ENCODE peak calls at places on chromosomes 2 and 18, in ten cellular contexts. One of them, this sample, is unnamed.

GRCh38 chr2:172725741-172726140 is 9.9 kb upstream of the RAPGEF4 start:
- DNase-seq in AG04450: no peak
- DNase-seq in T-helper 1 cell: no peak
- DNase-seq in D341Med: no peak
- DNase-seq in activated T-cell treated with anti-CD3 and anti-CD28 coated beads for 1 hour: no peak
- DNase-seq in stimulated activated CD4-positive, alpha-beta T cell treated with anti-CD3 and anti-CD28 coated beads, Interleukin-4, amount 100 ng/mL, for 48 hours: no peak
- DNase-seq in adrenal gland: no peak
- DNase-seq in neural progenitor cell: no peak
- DNase-seq in colonic mucosa: no peak
- DNase-seq in small intestine: peak; percentile 57
- DNase-seq in this sample: no peak

GRCh38 chr2:142052220-142052863 is 78.5 kb downstream of the LRP1B start:
- DNase-seq in AG04450: no peak
- DNase-seq in T-helper 1 cell: no peak
- DNase-seq in D341Med: peak; percentile 15
- DNase-seq in activated T-cell treated with anti-CD3 and anti-CD28 coated beads for 1 hour: no peak
- DNase-seq in stimulated activated CD4-positive, alpha-beta T cell treated with anti-CD3 and anti-CD28 coated beads, Interleukin-4, amount 100 ng/mL, for 48 hours: no peak
- DNase-seq in adrenal gland: no peak
- DNase-seq in neural progenitor cell: no peak
- DNase-seq in colonic mucosa: no peak
- DNase-seq in small intestine: no peak
- DNase-seq in this sample: no peak

GRCh38 chr2:79638943-79639342 is 126.1 kb downstream of the CTNNA2 start:
- DNase-seq in AG04450: no peak
- DNase-seq in T-helper 1 cell: no peak
- DNase-seq in D341Med: no peak
- DNase-seq in activated T-cell treated with anti-CD3 and anti-CD28 coated beads for 1 hour: no peak
- DNase-seq in stimulated activated CD4-positive, alpha-beta T cell treated with anti-CD3 and anti-CD28 coated beads, Interleukin-4, amount 100 ng/mL, for 48 hours: no peak
- DNase-seq in adrenal gland: no peak
- DNase-seq in neural progenitor cell: no peak
- DNase-seq in colonic mucosa: no peak
- DNase-seq in small intestine: no peak
- DNase-seq in this sample: no peak

GRCh38 chr2:166417669-166418068 is 41.9 kb upstream of the SCN9A start:
- DNase-seq in AG04450: no peak
- DNase-seq in T-helper 1 cell: no peak
- DNase-seq in D341Med: peak; percentile 19
- DNase-seq in activated T-cell treated with anti-CD3 and anti-CD28 coated beads for 1 hour: no peak
- DNase-seq in stimulated activated CD4-positive, alpha-beta T cell treated with anti-CD3 and anti-CD28 coated beads, Interleukin-4, amount 100 ng/mL, for 48 hours: no peak
- DNase-seq in adrenal gland: no peak
- DNase-seq in neural progenitor cell: peak; percentile 21
- DNase-seq in colonic mucosa: no peak
- DNase-seq in small intestine: peak; percentile 7
- DNase-seq in this sample: no peak

GRCh38 chr2:237859533-237860272 is at the start of gene RAMP1:
- DNase-seq in AG04450: no peak
- DNase-seq in T-helper 1 cell: no peak
- DNase-seq in D341Med: no peak
- DNase-seq in activated T-cell treated with anti-CD3 and anti-CD28 coated beads for 1 hour: no peak
- DNase-seq in stimulated activated CD4-positive, alpha-beta T cell treated with anti-CD3 and anti-CD28 coated beads, Interleukin-4, amount 100 ng/mL, for 48 hours: peak; percentile 9
- DNase-seq in adrenal gland: no peak
- DNase-seq in neural progenitor cell: peak; percentile 45
- DNase-seq in colonic mucosa: no peak
- DNase-seq in small intestine: peak; percentile 37
- DNase-seq in this sample: no peak

GRCh38 chr2:20291106-20291564 is 59.5 kb downstream of the PUM2 start:
- DNase-seq in AG04450: peak; percentile 44
- DNase-seq in T-helper 1 cell: peak; percentile 4
- DNase-seq in D341Med: peak; percentile 79
- DNase-seq in activated T-cell treated with anti-CD3 and anti-CD28 coated beads for 1 hour: no peak
- DNase-seq in stimulated activated CD4-positive, alpha-beta T cell treated with anti-CD3 and anti-CD28 coated beads, Interleukin-4, amount 100 ng/mL, for 48 hours: no peak
- DNase-seq in adrenal gland: peak; percentile 60
- DNase-seq in neural progenitor cell: peak; percentile 88
- DNase-seq in colonic mucosa: peak; percentile 69
- DNase-seq in small intestine: peak; percentile 86
- DNase-seq in this sample: peak; percentile 29

GRCh38 chr2:12192762-12193161 is 446.3 kb downstream of the LPIN1 start:
- DNase-seq in AG04450: no peak
- DNase-seq in T-helper 1 cell: no peak
- DNase-seq in D341Med: no peak
- DNase-seq in activated T-cell treated with anti-CD3 and anti-CD28 coated beads for 1 hour: no peak
- DNase-seq in stimulated activated CD4-positive, alpha-beta T cell treated with anti-CD3 and anti-CD28 coated beads, Interleukin-4, amount 100 ng/mL, for 48 hours: no peak
- DNase-seq in adrenal gland: peak; percentile 26
- DNase-seq in neural progenitor cell: no peak
- DNase-seq in colonic mucosa: no peak
- DNase-seq in small intestine: no peak
- DNase-seq in this sample: no peak

GRCh38 chr2:78418041-78418440 is 607.5 kb upstream of the REG3G start:
- DNase-seq in AG04450: no peak
- DNase-seq in T-helper 1 cell: no peak
- DNase-seq in D341Med: no peak
- DNase-seq in activated T-cell treated with anti-CD3 and anti-CD28 coated beads for 1 hour: no peak
- DNase-seq in stimulated activated CD4-positive, alpha-beta T cell treated with anti-CD3 and anti-CD28 coated beads, Interleukin-4, amount 100 ng/mL, for 48 hours: no peak
- DNase-seq in adrenal gland: no peak
- DNase-seq in neural progenitor cell: no peak
- DNase-seq in colonic mucosa: no peak
- DNase-seq in small intestine: no peak
- DNase-seq in this sample: no peak

GRCh38 chr18:32072321-32072720 is 19.4 kb upstream of the RNF138 start:
- DNase-seq in AG04450: no peak
- DNase-seq in T-helper 1 cell: no peak
- DNase-seq in D341Med: peak; percentile 58
- DNase-seq in activated T-cell treated with anti-CD3 and anti-CD28 coated beads for 1 hour: no peak
- DNase-seq in stimulated activated CD4-positive, alpha-beta T cell treated with anti-CD3 and anti-CD28 coated beads, Interleukin-4, amount 100 ng/mL, for 48 hours: no peak
- DNase-seq in adrenal gland: no peak
- DNase-seq in neural progenitor cell: no peak
- DNase-seq in colonic mucosa: no peak
- DNase-seq in small intestine: peak; percentile 49
- DNase-seq in this sample: no peak

GRCh38 chr18:55861266-55861665 is 273.3 kb upstream of the TCF4 start:
- DNase-seq in AG04450: no peak
- DNase-seq in T-helper 1 cell: no peak
- DNase-seq in D341Med: peak; percentile 40
- DNase-seq in activated T-cell treated with anti-CD3 and anti-CD28 coated beads for 1 hour: no peak
- DNase-seq in stimulated activated CD4-positive, alpha-beta T cell treated with anti-CD3 and anti-CD28 coated beads, Interleukin-4, amount 100 ng/mL, for 48 hours: no peak
- DNase-seq in adrenal gland: no peak
- DNase-seq in neural progenitor cell: peak; percentile 49
- DNase-seq in colonic mucosa: no peak
- DNase-seq in small intestine: no peak
- DNase-seq in this sample: no peak

GRCh38 chr2:86649119-86649947 is 25.7 kb upstream of the RNF103 start:
- DNase-seq in AG04450: no peak
- DNase-seq in T-helper 1 cell: no peak
- DNase-seq in D341Med: no peak
- DNase-seq in activated T-cell treated with anti-CD3 and anti-CD28 coated beads for 1 hour: no peak
- DNase-seq in stimulated activated CD4-positive, alpha-beta T cell treated with anti-CD3 and anti-CD28 coated beads, Interleukin-4, amount 100 ng/mL, for 48 hours: no peak
- DNase-seq in adrenal gland: no peak
- DNase-seq in neural progenitor cell: no peak
- DNase-seq in colonic mucosa: no peak
- DNase-seq in small intestine: peak; percentile 97
- DNase-seq in this sample: no peak

GRCh38 chr2:239157269-239157668 is 243.6 kb downstream of the HDAC4 start:
- DNase-seq in AG04450: no peak
- DNase-seq in T-helper 1 cell: no peak
- DNase-seq in D341Med: no peak
- DNase-seq in activated T-cell treated with anti-CD3 and anti-CD28 coated beads for 1 hour: no peak
- DNase-seq in stimulated activated CD4-positive, alpha-beta T cell treated with anti-CD3 and anti-CD28 coated beads, Interleukin-4, amount 100 ng/mL, for 48 hours: no peak
- DNase-seq in adrenal gland: peak; percentile 13
- DNase-seq in neural progenitor cell: no peak
- DNase-seq in colonic mucosa: peak; percentile 44
- DNase-seq in small intestine: no peak
- DNase-seq in this sample: no peak

GRCh38 chr2:143489135-143489534 is 359.9 kb downstream of the ARHGAP15 start:
- DNase-seq in AG04450: peak; percentile 51
- DNase-seq in T-helper 1 cell: no peak
- DNase-seq in D341Med: no peak
- DNase-seq in activated T-cell treated with anti-CD3 and anti-CD28 coated beads for 1 hour: no peak
- DNase-seq in stimulated activated CD4-positive, alpha-beta T cell treated with anti-CD3 and anti-CD28 coated beads, Interleukin-4, amount 100 ng/mL, for 48 hours: no peak
- DNase-seq in adrenal gland: no peak
- DNase-seq in neural progenitor cell: no peak
- DNase-seq in colonic mucosa: no peak
- DNase-seq in small intestine: no peak
- DNase-seq in this sample: no peak

GRCh38 chr2:71101656-71102055 is 28.4 kb downstream of the MCEE start:
- DNase-seq in AG04450: peak; percentile 73
- DNase-seq in T-helper 1 cell: no peak
- DNase-seq in D341Med: no peak
- DNase-seq in activated T-cell treated with anti-CD3 and anti-CD28 coated beads for 1 hour: no peak
- DNase-seq in stimulated activated CD4-positive, alpha-beta T cell treated with anti-CD3 and anti-CD28 coated beads, Interleukin-4, amount 100 ng/mL, for 48 hours: no peak
- DNase-seq in adrenal gland: no peak
- DNase-seq in neural progenitor cell: no peak
- DNase-seq in colonic mucosa: no peak
- DNase-seq in small intestine: no peak
- DNase-seq in this sample: no peak

GRCh38 chr2:240364582-240364960 is 70.9 kb upstream of the GPC1 start:
- DNase-seq in AG04450: no peak
- DNase-seq in T-helper 1 cell: no peak
- DNase-seq in D341Med: no peak
- DNase-seq in activated T-cell treated with anti-CD3 and anti-CD28 coated beads for 1 hour: no peak
- DNase-seq in stimulated activated CD4-positive, alpha-beta T cell treated with anti-CD3 and anti-CD28 coated beads, Interleukin-4, amount 100 ng/mL, for 48 hours: no peak
- DNase-seq in adrenal gland: no peak
- DNase-seq in neural progenitor cell: no peak
- DNase-seq in colonic mucosa: no peak
- DNase-seq in small intestine: no peak
- DNase-seq in this sample: no peak

GRCh38 chr2:216424305-216424704 is 12.0 kb downstream of the SMARCAL1 start:
- DNase-seq in AG04450: no peak
- DNase-seq in T-helper 1 cell: no peak
- DNase-seq in D341Med: no peak
- DNase-seq in activated T-cell treated with anti-CD3 and anti-CD28 coated beads for 1 hour: no peak
- DNase-seq in stimulated activated CD4-positive, alpha-beta T cell treated with anti-CD3 and anti-CD28 coated beads, Interleukin-4, amount 100 ng/mL, for 48 hours: no peak
- DNase-seq in adrenal gland: no peak
- DNase-seq in neural progenitor cell: no peak
- DNase-seq in colonic mucosa: no peak
- DNase-seq in small intestine: no peak
- DNase-seq in this sample: no peak

GRCh38 chr2:61759718-61760117 is 94.1 kb downstream of the FAM161A start:
- DNase-seq in AG04450: peak; percentile 24
- DNase-seq in T-helper 1 cell: no peak
- DNase-seq in D341Med: no peak
- DNase-seq in activated T-cell treated with anti-CD3 and anti-CD28 coated beads for 1 hour: no peak
- DNase-seq in stimulated activated CD4-positive, alpha-beta T cell treated with anti-CD3 and anti-CD28 coated beads, Interleukin-4, amount 100 ng/mL, for 48 hours: no peak
- DNase-seq in adrenal gland: no peak
- DNase-seq in neural progenitor cell: no peak
- DNase-seq in colonic mucosa: no peak
- DNase-seq in small intestine: no peak
- DNase-seq in this sample: no peak

GRCh38 chr2:238294393-238295143 is 6.2 kb upstream of the PER2 start:
- DNase-seq in AG04450: no peak
- DNase-seq in T-helper 1 cell: no peak
- DNase-seq in D341Med: no peak
- DNase-seq in activated T-cell treated with anti-CD3 and anti-CD28 coated beads for 1 hour: no peak
- DNase-seq in stimulated activated CD4-positive, alpha-beta T cell treated with anti-CD3 and anti-CD28 coated beads, Interleukin-4, amount 100 ng/mL, for 48 hours: no peak
- DNase-seq in adrenal gland: no peak
- DNase-seq in neural progenitor cell: no peak
- DNase-seq in colonic mucosa: peak; percentile 86
- DNase-seq in small intestine: peak; percentile 93
- DNase-seq in this sample: no peak

This sample was measured in progenitor cell of endocrine pancreas.